ENCODE peak calls at places on chromosome X, in ten cellular contexts. B is NCI-H2227 treated with DMSO at 0.1 percent for 48 hours; G is GDM1; N is NCI-H774; K is fibroblast of the conjunctiva; Y is GM06990; V is T-helper 17 cell; J is CD4-positive, alpha-beta memory T cell; M is NCI-H1092 treated with DMSO at 0.1 percent for 48 hours; X is HEK293T. I is an unnamed sample.

GRCh38 chrX:773292-774025 is 142.9 kb downstream of the SHOX start:
- DNase-seq in B (no peak), G (no peak), N (no peak), K (no peak), Y (no peak), V (no peak), J (no peak), M (no peak), X (no peak), I (peak)

GRCh38 chrX:134718329-134719317 is 60.4 kb upstream of the PLAC1 start:
- DNase-seq in B (no peak), G (no peak), N (no peak), K (peak), Y (peak), V (no peak), J (no peak), M (no peak), X (peak), I (peak)

GRCh38 chrX:65589304-65589703 is 54.7 kb upstream of the LAS1L start:
- DNase-seq in B (no peak), G (no peak), N (no peak), K (no peak), Y (no peak), V (no peak), J (no peak), M (no peak), X (no peak), I (no peak)

GRCh38 chrX:63350979-63351616 is at the start of gene SPIN4:
- DNase-seq in B (peak), G (peak), N (peak), K (peak), Y (peak), V (peak), J (peak), M (peak), X (peak), I (peak)

GRCh38 chrX:53714580-53715335 is 28.2 kb upstream of the HUWE1 start:
- DNase-seq in B (no peak), G (peak), N (no peak), K (no peak), Y (peak), V (peak), J (peak), M (no peak), X (no peak), I (peak)

GRCh38 chrX:37796302-37796701 is 16.4 kb downstream of the CYBB start:
- DNase-seq in B (no peak), G (no peak), N (no peak), K (no peak), Y (no peak), V (no peak), J (no peak), M (no peak), X (no peak), I (no peak)

GRCh38 chrX:50721771-50722521 is 92.0 kb downstream of the SHROOM4 start:
- DNase-seq in B (no peak), G (no peak), N (no peak), K (no peak), Y (no peak), V (no peak), J (no peak), M (no peak), X (no peak), I (no peak)

GRCh38 chrX:40063555-40063954 is 34.2 kb downstream of the BCOR start:
- DNase-seq in B (no peak), G (no peak), N (no peak), K (no peak), Y (no peak), V (no peak), J (no peak), M (peak), X (no peak), I (no peak)

GRCh38 chrX:39772057-39772832 is 325.5 kb downstream of the BCOR start:
- DNase-seq in B (peak), G (peak), N (no peak), K (no peak), Y (no peak), V (no peak), J (peak), M (peak), X (peak), I (peak)

GRCh38 chrX:78092296-78092695 is 11.8 kb upstream of the PGK1 start:
- DNase-seq in B (no peak), G (no peak), N (no peak), K (peak), Y (peak), V (no peak), J (no peak), M (no peak), X (peak), I (peak)

GRCh38 chrX:70720721-70721120 is 187.8 kb downstream of the TEX11 start:
- DNase-seq in B (no peak), G (no peak), N (no peak), K (no peak), Y (no peak), V (no peak), J (no peak), M (no peak), X (no peak), I (no peak)